ENCODE peak calls at places on chromosomes 4 and X, in eight cellular contexts. One of them, this sample, is unnamed.

GRCh38 chrX:155225774-155226173 is 9.5 kb downstream of the VBP1 start:
- DNase-seq in ureter: no peak
- DNase-seq in neural crest cell: no peak
- DNase-seq in activated T-helper 9 cell treated with anti-CD3 and anti-CD28 coated beads, Interleukin-2, amount 50 U/mL, for 16 hours: no peak
- DNase-seq in SW480: no peak
- DNase-seq in germinal center: no peak
- DNase-seq in activated CD8-positive, alpha-beta T cell treated with anti-CD3 and anti-CD28 coated beads for 36 hours: no peak
- DNase-seq in activated T-cell treated with anti-CD3 and anti-CD28 coated beads, Interleukin-2, amount 50 U/mL, for 4 hours: no peak
- DNase-seq in this sample: no peak

GRCh38 chr4:66927937-66928336 is 617.4 kb downstream of the CENPC start:
- DNase-seq in activated T-helper 9 cell treated with anti-CD3 and anti-CD28 coated beads, Interleukin-2, amount 50 U/mL, for 16 hours: no peak
- DNase-seq in neural crest cell: no peak
- DNase-seq in activated CD8-positive, alpha-beta T cell treated with anti-CD3 and anti-CD28 coated beads for 36 hours: no peak
- DNase-seq in SW480: no peak
- DNase-seq in germinal center: no peak
- DNase-seq in ureter: no peak
- DNase-seq in activated T-cell treated with anti-CD3 and anti-CD28 coated beads, Interleukin-2, amount 50 U/mL, for 4 hours: no peak
- DNase-seq in this sample: no peak

GRCh38 chrX:97389761-97390192 is 506.1 kb downstream of the RPA4 start:
- DNase-seq in neural crest cell: no peak
- DNase-seq in ureter: no peak
- DNase-seq in activated T-cell treated with anti-CD3 and anti-CD28 coated beads, Interleukin-2, amount 50 U/mL, for 4 hours: no peak
- DNase-seq in germinal center: no peak
- DNase-seq in activated CD8-positive, alpha-beta T cell treated with anti-CD3 and anti-CD28 coated beads for 36 hours: no peak
- DNase-seq in SW480: no peak
- DNase-seq in activated T-helper 9 cell treated with anti-CD3 and anti-CD28 coated beads, Interleukin-2, amount 50 U/mL, for 16 hours: no peak
- DNase-seq in this sample: no peak

GRCh38 chr4:146916479-146917076 is 29.1 kb downstream of the TTC29 start:
- DNase-seq in SW480: peak; percentile 15
- DNase-seq in activated CD8-positive, alpha-beta T cell treated with anti-CD3 and anti-CD28 coated beads for 36 hours: peak; percentile 42
- DNase-seq in germinal center: peak; percentile 11
- DNase-seq in activated T-helper 9 cell treated with anti-CD3 and anti-CD28 coated beads, Interleukin-2, amount 50 U/mL, for 16 hours: no peak
- DNase-seq in ureter: no peak
- DNase-seq in activated T-cell treated with anti-CD3 and anti-CD28 coated beads, Interleukin-2, amount 50 U/mL, for 4 hours: no peak
- DNase-seq in neural crest cell: peak; percentile 12
- DNase-seq in this sample: no peak

GRCh38 chrX:41538707-41539106 is 91.6 kb downstream of the NYX start:
- DNase-seq in activated CD8-positive, alpha-beta T cell treated with anti-CD3 and anti-CD28 coated beads for 36 hours: no peak
- DNase-seq in germinal center: no peak
- DNase-seq in SW480: no peak
- DNase-seq in activated T-helper 9 cell treated with anti-CD3 and anti-CD28 coated beads, Interleukin-2, amount 50 U/mL, for 16 hours: no peak
- DNase-seq in activated T-cell treated with anti-CD3 and anti-CD28 coated beads, Interleukin-2, amount 50 U/mL, for 4 hours: no peak
- DNase-seq in ureter: no peak
- DNase-seq in neural crest cell: no peak
- DNase-seq in this sample: no peak

GRCh38 chrX:20139966-20140365 is 1.7 kb downstream of the EIF1AX start:
- DNase-seq in activated CD8-positive, alpha-beta T cell treated with anti-CD3 and anti-CD28 coated beads for 36 hours: no peak
- DNase-seq in SW480: no peak
- DNase-seq in activated T-helper 9 cell treated with anti-CD3 and anti-CD28 coated beads, Interleukin-2, amount 50 U/mL, for 16 hours: no peak
- DNase-seq in germinal center: no peak
- DNase-seq in neural crest cell: no peak
- DNase-seq in ureter: no peak
- DNase-seq in activated T-cell treated with anti-CD3 and anti-CD28 coated beads, Interleukin-2, amount 50 U/mL, for 4 hours: no peak
- DNase-seq in this sample: no peak

GRCh38 chr4:128468485-128468989 is 180.9 kb upstream of the PGRMC2 start:
- DNase-seq in germinal center: no peak
- DNase-seq in SW480: no peak
- DNase-seq in neural crest cell: no peak
- DNase-seq in activated CD8-positive, alpha-beta T cell treated with anti-CD3 and anti-CD28 coated beads for 36 hours: no peak
- DNase-seq in activated T-cell treated with anti-CD3 and anti-CD28 coated beads, Interleukin-2, amount 50 U/mL, for 4 hours: no peak
- DNase-seq in activated T-helper 9 cell treated with anti-CD3 and anti-CD28 coated beads, Interleukin-2, amount 50 U/mL, for 16 hours: no peak
- DNase-seq in ureter: peak; percentile 68
- DNase-seq in this sample: no peak

GRCh38 chrX:26253526-26253925 is 37.6 kb downstream of the MAGEB5 start:
- DNase-seq in SW480: no peak
- DNase-seq in neural crest cell: no peak
- DNase-seq in activated CD8-positive, alpha-beta T cell treated with anti-CD3 and anti-CD28 coated beads for 36 hours: no peak
- DNase-seq in ureter: no peak
- DNase-seq in germinal center: no peak
- DNase-seq in activated T-cell treated with anti-CD3 and anti-CD28 coated beads, Interleukin-2, amount 50 U/mL, for 4 hours: no peak
- DNase-seq in activated T-helper 9 cell treated with anti-CD3 and anti-CD28 coated beads, Interleukin-2, amount 50 U/mL, for 16 hours: no peak
- DNase-seq in this sample: no peak

GRCh38 chr4:188383180-188383579 is 243.9 kb downstream of the TRIML1 start:
- DNase-seq in neural crest cell: no peak
- DNase-seq in ureter: no peak
- DNase-seq in activated T-cell treated with anti-CD3 and anti-CD28 coated beads, Interleukin-2, amount 50 U/mL, for 4 hours: no peak
- DNase-seq in activated CD8-positive, alpha-beta T cell treated with anti-CD3 and anti-CD28 coated beads for 36 hours: no peak
- DNase-seq in germinal center: no peak
- DNase-seq in activated T-helper 9 cell treated with anti-CD3 and anti-CD28 coated beads, Interleukin-2, amount 50 U/mL, for 16 hours: no peak
- DNase-seq in SW480: no peak
- DNase-seq in this sample: no peak

GRCh38 chr4:4332529-4332928 is 42.5 kb downstream of the ZBTB49 start:
- DNase-seq in activated T-cell treated with anti-CD3 and anti-CD28 coated beads, Interleukin-2, amount 50 U/mL, for 4 hours: no peak
- DNase-seq in activated T-helper 9 cell treated with anti-CD3 and anti-CD28 coated beads, Interleukin-2, amount 50 U/mL, for 16 hours: no peak
- DNase-seq in germinal center: no peak
- DNase-seq in activated CD8-positive, alpha-beta T cell treated with anti-CD3 and anti-CD28 coated beads for 36 hours: no peak
- DNase-seq in neural crest cell: no peak
- DNase-seq in SW480: no peak
- DNase-seq in ureter: no peak
- DNase-seq in this sample: no peak

GRCh38 chr4:141158219-141158618 is 24.9 kb upstream of the RNF150 start:
- DNase-seq in activated T-helper 9 cell treated with anti-CD3 and anti-CD28 coated beads, Interleukin-2, amount 50 U/mL, for 16 hours: no peak
- DNase-seq in ureter: no peak
- DNase-seq in activated T-cell treated with anti-CD3 and anti-CD28 coated beads, Interleukin-2, amount 50 U/mL, for 4 hours: no peak
- DNase-seq in neural crest cell: no peak
- DNase-seq in SW480: peak; percentile 32
- DNase-seq in activated CD8-positive, alpha-beta T cell treated with anti-CD3 and anti-CD28 coated beads for 36 hours: no peak
- DNase-seq in germinal center: no peak
- DNase-seq in this sample: no peak

GRCh38 chr4:53786632-53787031 is 195.3 kb upstream of the LNX1 start:
- DNase-seq in activated CD8-positive, alpha-beta T cell treated with anti-CD3 and anti-CD28 coated beads for 36 hours: no peak
- DNase-seq in activated T-cell treated with anti-CD3 and anti-CD28 coated beads, Interleukin-2, amount 50 U/mL, for 4 hours: no peak
- DNase-seq in activated T-helper 9 cell treated with anti-CD3 and anti-CD28 coated beads, Interleukin-2, amount 50 U/mL, for 16 hours: no peak
- DNase-seq in neural crest cell: no peak
- DNase-seq in ureter: no peak
- DNase-seq in germinal center: no peak
- DNase-seq in SW480: no peak
- DNase-seq in this sample: no peak

GRCh38 chr4:86400216-86400615 is 40.4 kb upstream of the MAPK10 start:
- DNase-seq in activated T-helper 9 cell treated with anti-CD3 and anti-CD28 coated beads, Interleukin-2, amount 50 U/mL, for 16 hours: no peak
- DNase-seq in activated T-cell treated with anti-CD3 and anti-CD28 coated beads, Interleukin-2, amount 50 U/mL, for 4 hours: no peak
- DNase-seq in neural crest cell: no peak
- DNase-seq in SW480: no peak
- DNase-seq in germinal center: no peak
- DNase-seq in activated CD8-positive, alpha-beta T cell treated with anti-CD3 and anti-CD28 coated beads for 36 hours: no peak
- DNase-seq in ureter: no peak
- DNase-seq in this sample: no peak

GRCh38 chr4:38128478-38129451 is 168.6 kb downstream of the PTTG2 start:
- DNase-seq in activated T-cell treated with anti-CD3 and anti-CD28 coated beads, Interleukin-2, amount 50 U/mL, for 4 hours: peak; percentile 57
- DNase-seq in ureter: no peak
- DNase-seq in germinal center: no peak
- DNase-seq in neural crest cell: no peak
- DNase-seq in SW480: peak; percentile 95
- DNase-seq in activated T-helper 9 cell treated with anti-CD3 and anti-CD28 coated beads, Interleukin-2, amount 50 U/mL, for 16 hours: peak; percentile 66
- DNase-seq in activated CD8-positive, alpha-beta T cell treated with anti-CD3 and anti-CD28 coated beads for 36 hours: peak; percentile 92
- DNase-seq in this sample: peak; percentile 82

GRCh38 chrX:55008571-55009358 is 8.6 kb downstream of the APEX2 start:
- DNase-seq in germinal center: no peak
- DNase-seq in ureter: no peak
- DNase-seq in neural crest cell: no peak
- DNase-seq in activated T-cell treated with anti-CD3 and anti-CD28 coated beads, Interleukin-2, amount 50 U/mL, for 4 hours: no peak
- DNase-seq in SW480: peak; percentile 60
- DNase-seq in activated CD8-positive, alpha-beta T cell treated with anti-CD3 and anti-CD28 coated beads for 36 hours: peak; percentile 28
- DNase-seq in activated T-helper 9 cell treated with anti-CD3 and anti-CD28 coated beads, Interleukin-2, amount 50 U/mL, for 16 hours: no peak
- DNase-seq in this sample: no peak

GRCh38 chr4:119721878-119722277 is 93.3 kb upstream of the PDE5A start:
- DNase-seq in ureter: no peak
- DNase-seq in SW480: no peak
- DNase-seq in neural crest cell: no peak
- DNase-seq in activated T-cell treated with anti-CD3 and anti-CD28 coated beads, Interleukin-2, amount 50 U/mL, for 4 hours: no peak
- DNase-seq in germinal center: no peak
- DNase-seq in activated CD8-positive, alpha-beta T cell treated with anti-CD3 and anti-CD28 coated beads for 36 hours: no peak
- DNase-seq in activated T-helper 9 cell treated with anti-CD3 and anti-CD28 coated beads, Interleukin-2, amount 50 U/mL, for 16 hours: no peak
- DNase-seq in this sample: no peak

GRCh38 chrX:39518451-39519212 is 579.1 kb downstream of the BCOR start:
- DNase-seq in ureter: no peak
- DNase-seq in activated CD8-positive, alpha-beta T cell treated with anti-CD3 and anti-CD28 coated beads for 36 hours: no peak
- DNase-seq in activated T-helper 9 cell treated with anti-CD3 and anti-CD28 coated beads, Interleukin-2, amount 50 U/mL, for 16 hours: no peak
- DNase-seq in SW480: no peak
- DNase-seq in activated T-cell treated with anti-CD3 and anti-CD28 coated beads, Interleukin-2, amount 50 U/mL, for 4 hours: no peak
- DNase-seq in germinal center: no peak
- DNase-seq in neural crest cell: peak; percentile 31
- DNase-seq in this sample: no peak

GRCh38 chr4:148834804-148835598 is 392.8 kb upstream of the NR3C2 start:
- DNase-seq in SW480: no peak
- DNase-seq in activated T-cell treated with anti-CD3 and anti-CD28 coated beads, Interleukin-2, amount 50 U/mL, for 4 hours: no peak
- DNase-seq in activated CD8-positive, alpha-beta T cell treated with anti-CD3 and anti-CD28 coated beads for 36 hours: no peak
- DNase-seq in activated T-helper 9 cell treated with anti-CD3 and anti-CD28 coated beads, Interleukin-2, amount 50 U/mL, for 16 hours: no peak
- DNase-seq in ureter: no peak
- DNase-seq in neural crest cell: no peak
- DNase-seq in germinal center: no peak
- DNase-seq in this sample: no peak